ENCODE peak calls at places on chromosomes 7 and 10, in six cellular contexts. Y is neural progenitor cell, D is BJ, C is AG10803, I is stomach, E is cardiac muscle cell. M is an unnamed sample.

GRCh38 chr7:116408166-116408565 is 91.4 kb upstream of the CAV2 start:
- DNase-seq in Y (no peak), D (no peak), C (no peak), I (no peak), E (no peak), M (no peak)

GRCh38 chr10:18713077-18713476 is 53.8 kb downstream of the ARL5B start:
- DNase-seq in Y (no peak), D (peak), C (peak), I (no peak), E (no peak), M (no peak)

GRCh38 chr7:51084121-51084520 is 232.5 kb downstream of the COBL start:
- DNase-seq in Y (no peak), D (no peak), C (no peak), I (no peak), E (peak), M (no peak)

GRCh38 chr7:143978585-143978984 is 21.5 kb upstream of the OR6B1 start:
- DNase-seq in Y (no peak), D (no peak), C (no peak), I (no peak), E (no peak), M (no peak)

GRCh38 chr7:107068156-107068555 is 23.7 kb downstream of the PRKAR2B start:
- DNase-seq in Y (no peak), D (no peak), C (peak), I (no peak), E (no peak), M (no peak)

GRCh38 chr10:113060221-113061053 is 110.4 kb downstream of the TCF7L2 start:
- DNase-seq in Y (no peak), D (no peak), C (no peak), I (no peak), E (no peak), M (no peak)

GRCh38 chr10:125734148-125734547 is 14.6 kb downstream of the EDRF1 start:
- DNase-seq in Y (no peak), D (no peak), C (no peak), I (no peak), E (no peak), M (no peak)

GRCh38 chr10:104608076-104608828 is 32.8 kb upstream of the SORCS3 start:
- DNase-seq in Y (no peak), D (no peak), C (no peak), I (no peak), E (no peak), M (no peak)

GRCh38 chr10:6917125-6917524 is 337.0 kb upstream of the PRKCQ start:
- DNase-seq in Y (no peak), D (no peak), C (peak), I (no peak), E (no peak), M (no peak)

GRCh38 chr7:110698576-110698975 is 392.4 kb upstream of the LRRN3 start:
- DNase-seq in Y (no peak), D (no peak), C (no peak), I (no peak), E (no peak), M (no peak)

GRCh38 chr10:127549009-127549408 is at the start of gene NPS:
- DNase-seq in Y (no peak), D (no peak), C (no peak), I (no peak), E (no peak), M (no peak)

GRCh38 chr7:105388373-105389089 is at the start of gene SRPK2:
- DNase-seq in Y (peak), D (no peak), C (peak), I (peak), E (peak), M (peak)

GRCh38 chr10:68333452-68333851 is 724 bp upstream of the PBLD start:
- DNase-seq in Y (no peak), D (no peak), C (no peak), I (no peak), E (no peak), M (no peak)

GRCh38 chr7:54749200-54749599 is 9.8 kb downstream of the SEC61G start:
- DNase-seq in Y (no peak), D (no peak), C (no peak), I (no peak), E (no peak), M (no peak)

GRCh38 chr10:131088619-131089018 is 222.9 kb downstream of the TCERG1L start:
- DNase-seq in Y (peak), D (no peak), C (no peak), I (no peak), E (no peak), M (no peak)

GRCh38 chr7:151794508-151795167 is 82.3 kb downstream of the PRKAG2 start:
- DNase-seq in Y (no peak), D (no peak), C (no peak), I (no peak), E (no peak), M (peak)

GRCh38 chr10:117007080-117007479 is 2.1 kb upstream of the SHTN1 start:
- DNase-seq in Y (no peak), D (peak), C (peak), I (no peak), E (no peak), M (no peak)

GRCh38 chr10:13658864-13659685 is 72.3 kb downstream of the PRPF18 start:
- DNase-seq in Y (no peak), D (no peak), C (no peak), I (no peak), E (no peak), M (no peak)

GRCh38 chr10:22682237-22683192 is 31.9 kb downstream of the PIP4K2A start:
- DNase-seq in Y (no peak), D (no peak), C (peak), I (no peak), E (peak), M (no peak)

GRCh38 chr7:91777522-91777921 is 103.0 kb downstream of the MTERF1 start:
- DNase-seq in Y (no peak), D (no peak), C (no peak), I (no peak), E (no peak), M (no peak)

GRCh38 chr10:71622656-71623055 is 96.9 kb downstream of the C10orf105 start:
- DNase-seq in Y (no peak), D (no peak), C (no peak), I (no peak), E (no peak), M (no peak)

GRCh38 chr10:71621783-71622526 is 97.6 kb downstream of the C10orf105 start:
- DNase-seq in Y (peak), D (peak), C (peak), I (no peak), E (peak), M (no peak)

GRCh38 chr10:71621263-71621751 is 98.3 kb downstream of the C10orf105 start:
- DNase-seq in Y (peak), D (no peak), C (peak), I (no peak), E (no peak), M (no peak)

GRCh38 chr10:71623986-71624291 is 95.6 kb downstream of the C10orf105 start:
- DNase-seq in Y (peak), D (no peak), C (no peak), I (no peak), E (no peak), M (no peak)

GRCh38 chr10:71623098-71623985 is 96.2 kb downstream of the C10orf105 start:
- DNase-seq in Y (peak), D (no peak), C (peak), I (no peak), E (peak), M (peak)
- TF ChIP-seq CTCF in Y (peak), D (peak), C (peak), I (no peak), E (peak), M (no peak)

GRCh38 chr10:105950410-105950809 is 1214.1 kb downstream of the SORCS1 start:
- DNase-seq in Y (peak), D (no peak), C (peak), I (peak), E (peak), M (peak)
- TF ChIP-seq CTCF in Y (peak), D (peak), C (peak), I (no peak), E (peak), M (peak)

GRCh38 chr10:76779821-76780281 is 857.8 kb downstream of the KCNMA1 start:
- DNase-seq in Y (peak), D (peak), C (no peak), I (no peak), E (peak), M (no peak)

GRCh38 chr10:76784076-76784475 is 853.5 kb downstream of the KCNMA1 start:
- DNase-seq in Y (no peak), D (no peak), C (no peak), I (no peak), E (no peak), M (no peak)

GRCh38 chr10:76774987-76775603 is 862.5 kb downstream of the KCNMA1 start:
- DNase-seq in Y (no peak), D (no peak), C (no peak), I (no peak), E (peak), M (no peak)

DNA sequence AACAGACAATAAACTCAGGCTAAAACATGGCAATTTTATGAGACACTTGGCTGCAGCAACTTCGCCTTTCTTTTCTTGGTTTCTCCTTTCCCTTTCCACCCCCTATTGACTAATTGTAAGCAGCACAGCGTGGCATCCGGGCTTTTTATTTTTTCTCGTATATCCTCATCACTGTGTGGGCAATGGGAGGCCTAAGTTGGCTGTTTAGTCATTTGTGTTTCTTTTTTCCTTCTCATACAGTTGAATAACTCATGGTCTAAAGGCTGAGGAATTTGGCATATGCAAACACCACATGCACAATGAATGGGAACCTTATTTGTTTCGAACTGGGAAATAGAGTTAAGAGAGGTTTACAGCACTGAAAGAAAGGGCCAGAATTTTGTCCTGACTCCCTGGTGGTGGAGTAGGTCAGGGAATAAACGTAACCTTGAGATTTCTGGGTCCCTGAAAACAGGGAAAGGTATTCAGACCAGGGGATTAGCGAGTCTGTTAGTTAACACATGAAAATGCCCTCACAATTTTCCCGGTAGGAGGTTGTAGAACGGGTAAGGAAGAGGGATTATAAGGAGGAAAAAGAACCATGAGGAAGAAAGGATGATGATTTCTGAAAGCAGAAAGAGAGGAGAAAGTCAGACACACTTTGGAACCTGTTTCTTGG is 858.3 kb downstream of the KCNMA1 start:
- DNase-seq in Y (peak), D (peak), C (peak), I (no peak), E (peak), M (no peak)
- TF ChIP-seq CTCF in Y (peak), D (peak), C (peak), I (no peak), E (no peak), M (no peak)

GRCh38 chr10:29482591-29483421 is 152.0 kb downstream of the SVIL start:
- DNase-seq in Y (peak), D (no peak), C (peak), I (no peak), E (no peak), M (peak)
- TF ChIP-seq CTCF in Y (peak), D (no peak), C (peak), I (no peak), E (no peak), M (no peak)

DNA sequence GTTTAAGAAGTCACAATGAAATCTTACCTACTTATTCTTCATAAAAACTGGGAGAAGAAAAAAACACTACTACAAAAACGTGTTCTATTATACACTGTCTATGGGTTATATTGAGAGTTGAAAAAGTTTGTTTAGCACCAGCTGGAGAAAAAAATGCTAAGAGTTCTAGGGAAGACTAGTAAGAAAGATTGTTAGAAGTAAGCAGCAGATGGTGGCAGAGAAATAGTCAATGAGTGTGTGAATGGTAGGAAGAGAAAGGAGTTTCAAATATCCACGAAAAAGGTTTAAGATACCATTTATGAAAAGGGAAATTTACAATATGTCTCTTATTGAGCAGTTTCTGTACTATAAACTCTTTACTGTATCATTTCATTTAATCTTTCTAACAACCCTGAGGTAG is 124.7 kb downstream of the NRBF2 start:
- DNase-seq in Y (no peak), D (no peak), C (no peak), I (no peak), E (no peak), M (no peak)
- TF ChIP-seq CTCF in Y (no peak), D (no peak), C (no peak), I (no peak), E (no peak), M (no peak)

DNA sequence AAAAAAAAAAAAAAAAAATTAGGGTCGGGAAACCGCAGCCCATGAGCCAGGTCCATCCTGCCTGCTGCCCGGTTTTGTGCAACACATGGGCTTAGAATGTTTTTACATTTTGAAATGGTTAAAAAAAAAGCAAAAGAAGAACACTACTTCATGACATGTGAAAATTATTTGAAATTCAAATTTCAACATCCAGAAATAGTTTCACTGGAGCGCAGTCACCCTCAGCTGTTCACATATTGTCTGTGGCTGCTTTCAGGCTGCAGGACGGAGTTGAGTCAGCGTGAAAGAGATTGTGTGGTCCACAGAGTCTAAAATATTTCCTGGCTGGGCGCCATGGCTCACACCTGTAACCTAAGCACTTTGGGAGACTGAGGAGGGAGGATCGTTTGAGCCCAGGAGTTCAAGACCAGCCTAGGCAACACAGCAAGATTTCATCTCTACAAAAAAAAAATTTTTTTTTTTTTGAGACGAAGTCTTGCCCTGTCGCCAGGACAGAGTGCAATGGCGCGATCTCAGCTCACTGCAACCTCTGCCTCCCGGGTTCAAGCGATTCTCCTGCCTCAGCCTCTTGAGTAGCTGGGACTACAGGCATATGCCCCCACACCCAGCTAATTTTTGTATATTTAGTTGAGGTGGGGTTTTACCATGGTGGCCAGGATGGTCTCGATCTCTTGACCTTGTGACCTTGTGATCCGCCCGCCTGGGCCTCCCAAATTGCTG is 63.9 kb upstream of the ECHDC3 start:
- DNase-seq in Y (no peak), D (no peak), C (peak), I (peak), E (no peak), M (no peak)
- TF ChIP-seq CTCF in Y (no peak), D (no peak), C (no peak), I (no peak), E (no peak), M (no peak)

GRCh38 chr7:66754541-66754940 is 14.0 kb downstream of the RABGEF1 start:
- DNase-seq in Y (no peak), D (no peak), C (no peak), I (no peak), E (no peak), M (no peak)

GRCh38 chr7:66747385-66748126 is 7.0 kb downstream of the RABGEF1 start:
- DNase-seq in Y (peak), D (no peak), C (peak), I (no peak), E (peak), M (no peak)

GRCh38 chr7:66748127-66748511 is 7.6 kb downstream of the RABGEF1 start:
- DNase-seq in Y (no peak), D (peak), C (peak), I (no peak), E (no peak), M (no peak)

GRCh38 chr7:66751945-66752344 is 11.4 kb downstream of the RABGEF1 start:
- DNase-seq in Y (no peak), D (no peak), C (no peak), I (no peak), E (no peak), M (no peak)

GRCh38 chr7:66748791-66749190 is 8.3 kb downstream of the RABGEF1 start:
- DNase-seq in Y (no peak), D (no peak), C (peak), I (peak), E (peak), M (no peak)
- TF ChIP-seq CTCF in Y (no peak), D (no peak), C (no peak), I (no peak), E (no peak), M (no peak)

GRCh38 chr10:92181575-92181974 is 109.3 kb downstream of the CPEB3 start:
- DNase-seq in Y (no peak), D (no peak), C (no peak), I (no peak), E (no peak), M (no peak)
- TF ChIP-seq CTCF in Y (peak), D (peak), C (peak), I (no peak), E (peak), M (no peak)